ENCODE peak calls at places on chromosomes 5 and 9, in seven cellular contexts. I, E, A, F, X, C and R are unnamed samples.

GRCh38 chr9:101201626-101202025 is 173.1 kb downstream of the PLPPR1 start:
- DNase-seq in I (no peak), E (no peak), A (no peak), F (no peak), X (no peak), C (peak), R (no peak)

GRCh38 chr5:6504677-6505414 is 56.2 kb downstream of the UBE2QL1 start:
- DNase-seq in I (no peak), E (no peak), A (no peak), F (peak), X (peak), C (peak), R (peak)

GRCh38 chr5:83564069-83564749 is 92.7 kb downstream of the VCAN start:
- DNase-seq in I (no peak), E (peak), A (peak), F (peak), X (peak), C (peak), R (peak)

GRCh38 chr9:123217148-123217585 is 51.2 kb downstream of the STRBP start:
- DNase-seq in I (no peak), E (peak), A (no peak), F (peak), X (no peak), C (no peak), R (no peak)

GRCh38 chr5:67176931-67177330 is 19.7 kb downstream of the CD180 start:
- DNase-seq in I (no peak), E (no peak), A (peak), F (no peak), X (no peak), C (no peak), R (no peak)

GRCh38 chr9:113906411-113907110 is 30.5 kb downstream of the ZNF618 start:
- DNase-seq in I (no peak), E (no peak), A (no peak), F (no peak), X (peak), C (no peak), R (no peak)

GRCh38 chr5:169374761-169375160 is 73.8 kb upstream of the SLIT3 start:
- DNase-seq in I (no peak), E (peak), A (no peak), F (peak), X (peak), C (no peak), R (no peak)

GRCh38 chr9:135883410-135884089 is 23.8 kb downstream of the CAMSAP1 start:
- DNase-seq in I (no peak), E (no peak), A (peak), F (no peak), X (no peak), C (no peak), R (no peak)

GRCh38 chr5:143135832-143136551 is 267.5 kb downstream of the NR3C1 start:
- DNase-seq in I (no peak), E (peak), A (no peak), F (no peak), X (no peak), C (no peak), R (peak)